ENCODE peak calls at places on chromosomes 5 and 9, in five cellular contexts. One of them, this sample, is unnamed.

GRCh38 chr9:94921072-94921471 is 194.6 kb downstream of the AOPEP start:
- DNase-seq in NCI-H774: no peak
- DNase-seq in effector memory CD8-positive, alpha-beta T cell: no peak
- DNase-seq in NCI-H1092 treated with DMSO at 0.1 percent for 48 hours: no peak
- DNase-seq in NCI-H187 treated with DMSO at 0.1 percent for 48 hours: no peak
- DNase-seq in this sample: no peak

GRCh38 chr9:77469515-77470197 is 178.5 kb downstream of the GNA14 start:
- DNase-seq in NCI-H774: no peak
- DNase-seq in effector memory CD8-positive, alpha-beta T cell: no peak
- DNase-seq in NCI-H1092 treated with DMSO at 0.1 percent for 48 hours: no peak
- DNase-seq in NCI-H187 treated with DMSO at 0.1 percent for 48 hours: no peak
- DNase-seq in this sample: no peak

GRCh38 chr5:77563475-77563874 is 71.4 kb upstream of the WDR41 start:
- DNase-seq in NCI-H774: peak; percentile 17
- DNase-seq in effector memory CD8-positive, alpha-beta T cell: no peak
- DNase-seq in NCI-H1092 treated with DMSO at 0.1 percent for 48 hours: peak; percentile 3
- DNase-seq in NCI-H187 treated with DMSO at 0.1 percent for 48 hours: no peak
- DNase-seq in this sample: no peak

GRCh38 chr5:72101828-72102227 is 5.4 kb upstream of the MAP1B start:
- DNase-seq in NCI-H774: no peak
- DNase-seq in effector memory CD8-positive, alpha-beta T cell: no peak
- DNase-seq in NCI-H1092 treated with DMSO at 0.1 percent for 48 hours: no peak
- DNase-seq in NCI-H187 treated with DMSO at 0.1 percent for 48 hours: no peak
- DNase-seq in this sample: no peak

GRCh38 chr5:72325566-72326297 is 5.6 kb downstream of the PTCD2 start:
- DNase-seq in NCI-H774: no peak
- DNase-seq in effector memory CD8-positive, alpha-beta T cell: no peak
- DNase-seq in NCI-H1092 treated with DMSO at 0.1 percent for 48 hours: no peak
- DNase-seq in NCI-H187 treated with DMSO at 0.1 percent for 48 hours: no peak
- DNase-seq in this sample: no peak

GRCh38 chr5:178223828-178224335 is 8.7 kb downstream of the PHYKPL start:
- DNase-seq in NCI-H774: no peak
- DNase-seq in effector memory CD8-positive, alpha-beta T cell: no peak
- DNase-seq in NCI-H1092 treated with DMSO at 0.1 percent for 48 hours: no peak
- DNase-seq in NCI-H187 treated with DMSO at 0.1 percent for 48 hours: no peak
- DNase-seq in this sample: no peak

GRCh38 chr9:21060919-21061561 is 16.7 kb downstream of the IFNB1 start:
- DNase-seq in NCI-H774: no peak
- DNase-seq in effector memory CD8-positive, alpha-beta T cell: no peak
- DNase-seq in NCI-H1092 treated with DMSO at 0.1 percent for 48 hours: no peak
- DNase-seq in NCI-H187 treated with DMSO at 0.1 percent for 48 hours: no peak
- DNase-seq in this sample: no peak

GRCh38 chr9:102841376-102841775 is 153.8 kb upstream of the CYLC2 start:
- DNase-seq in NCI-H774: no peak
- DNase-seq in effector memory CD8-positive, alpha-beta T cell: no peak
- DNase-seq in NCI-H1092 treated with DMSO at 0.1 percent for 48 hours: no peak
- DNase-seq in NCI-H187 treated with DMSO at 0.1 percent for 48 hours: no peak
- DNase-seq in this sample: no peak

GRCh38 chr5:71932649-71933338 is 174.5 kb upstream of the MAP1B start:
- DNase-seq in NCI-H774: peak; percentile 21
- DNase-seq in effector memory CD8-positive, alpha-beta T cell: no peak
- DNase-seq in NCI-H1092 treated with DMSO at 0.1 percent for 48 hours: peak; percentile 28
- DNase-seq in NCI-H187 treated with DMSO at 0.1 percent for 48 hours: no peak
- DNase-seq in this sample: no peak